ENCODE peak calls at places on chromosomes 3 and 15, in five cellular contexts. Z is NCI-H2171, E is GM10248, J is ovary, D is LoVo. S is an unnamed sample.

GRCh38 chr15:33200444-33200843 is 5.9 kb upstream of the FMN1 start:
- DNase-seq in Z (no peak), D (peak), E (no peak), J (no peak), S (peak)

GRCh38 chr3:196050597-196050996 is 31.3 kb downstream of the TFRC start:
- DNase-seq in E (no peak), D (no peak), J (no peak), Z (no peak), S (no peak)

GRCh38 chr15:85763157-85763556 is 31.6 kb downstream of the KLHL25 start:
- DNase-seq in J (no peak), D (no peak), E (no peak), Z (no peak), S (no peak)

GRCh38 chr15:85607141-85607806 is 187.5 kb downstream of the KLHL25 start:
- DNase-seq in D (no peak), Z (no peak), E (no peak), J (no peak), S (no peak)

GRCh38 chr3:161695811-161696210 is 199.2 kb downstream of the OTOL1 start:
- DNase-seq in Z (no peak), E (no peak), D (no peak), J (no peak), S (no peak)

GRCh38 chr15:79673416-79674123 is 223.2 kb downstream of the MTHFS start:
- DNase-seq in E (peak), Z (no peak), D (no peak), J (no peak), S (no peak)

GRCh38 chr3:59482684-59483083 is 432.9 kb upstream of the CFAP20DC start:
- DNase-seq in D (no peak), E (no peak), J (no peak), Z (no peak), S (no peak)

GRCh38 chr3:16885948-16886683 is 1.4 kb downstream of the PLCL2 start:
- DNase-seq in Z (no peak), J (no peak), D (no peak), E (no peak), S (no peak)

GRCh38 chr15:51172190-51172589 is 77.5 kb upstream of the TNFAIP8L3 start:
- DNase-seq in D (no peak), J (no peak), Z (no peak), E (no peak), S (no peak)

GRCh38 chr3:3200632-3201212 is 21.2 kb upstream of the CRBN start:
- DNase-seq in D (peak), E (peak), Z (no peak), J (peak), S (peak)

GRCh38 chr15:90465140-90465929 is 64.4 kb upstream of the CRTC3 start:
- DNase-seq in E (no peak), Z (no peak), D (no peak), J (no peak), S (no peak)

GRCh38 chr3:188627652-188628051 is 473.7 kb downstream of the LPP start:
- DNase-seq in D (peak), J (no peak), Z (no peak), E (no peak), S (no peak)

GRCh38 chr15:97978408-97979130 is 18.1 kb downstream of the ARRDC4 start:
- DNase-seq in J (no peak), D (no peak), E (no peak), Z (no peak), S (no peak)

GRCh38 chr3:88618121-88618645 is 468.4 kb downstream of the C3orf38 start:
- DNase-seq in J (no peak), E (no peak), Z (no peak), D (no peak), S (no peak)

GRCh38 chr3:79651536-79652065 is 116.2 kb downstream of the ROBO1 start:
- DNase-seq in Z (no peak), J (no peak), E (no peak), D (no peak), S (no peak)

GRCh38 chr15:37678124-37678523 is 256.3 kb upstream of the TMCO5A start:
- DNase-seq in Z (no peak), D (no peak), E (no peak), J (no peak), S (no peak)

GRCh38 chr3:97658670-97659285 is 105.8 kb upstream of the ARL6 start:
- DNase-seq in J (no peak), D (peak), Z (peak), E (peak), S (peak)

GRCh38 chr15:75452968-75453702 is 1.6 kb upstream of the SIN3A start:
- DNase-seq in D (peak), J (peak), E (no peak), Z (peak), S (peak)

S was measured in HT-29.